ENCODE peak calls at places on chromosomes 5 and 9, in four cellular contexts. J is endothelial cell of umbilical vein, Z is GM12878, Q is K562. A is an unnamed sample.

GRCh38 chr5:14983666-14984441 is 112.3 kb upstream of the ANKH start:
- DNase-seq in Q (no peak), J (no peak), Z (no peak), A (no peak)

GRCh38 chr5:96816991-96817390 is 9.2 kb upstream of the ERAP1 start:
- DNase-seq in J (no peak), Z (no peak), Q (no peak), A (no peak)

GRCh38 chr5:115398726-115399125 is 102.3 kb upstream of the CCDC112 start:
- DNase-seq in J (no peak), Q (no peak), Z (no peak), A (peak)

GRCh38 chr9:92004045-92004392 is 54.0 kb upstream of the ROR2 start:
- DNase-seq in J (no peak), Q (no peak), Z (no peak), A (no peak)

GRCh38 chr9:131836021-131836420 is 96.1 kb upstream of the RAPGEF1 start:
- DNase-seq in Z (no peak), Q (no peak), J (no peak), A (no peak)

GRCh38 chr5:16574789-16575785 is 41.7 kb downstream of the RETREG1 start:
- DNase-seq in Q (no peak), Z (no peak), J (no peak), A (peak)

GRCh38 chr5:120582635-120583034 is 118.5 kb downstream of the PRR16 start:
- DNase-seq in J (no peak), Z (no peak), Q (no peak), A (no peak)

GRCh38 chr5:172501708-172502379 is 47.5 kb upstream of the SH3PXD2B start:
- DNase-seq in Q (no peak), Z (no peak), J (no peak), A (no peak)

GRCh38 chr9:82129708-82130107 is 141.1 kb downstream of the SPATA31D1 start:
- DNase-seq in J (no peak), Q (no peak), Z (no peak), A (no peak)

GRCh38 chr5:34686762-34687268 is 30.7 kb downstream of the RAI14 start:
- DNase-seq in J (peak), Q (peak), Z (no peak), A (peak)

GRCh38 chr9:91718071-91718470 is 232.0 kb downstream of the ROR2 start:
- DNase-seq in Q (no peak), Z (no peak), J (no peak), A (no peak)

GRCh38 chr5:119328753-119329602 is 26.8 kb upstream of the TNFAIP8 start:
- DNase-seq in Q (no peak), Z (no peak), J (no peak), A (peak)

GRCh38 chr9:12838546-12838945 is 63.7 kb downstream of the LURAP1L start:
- DNase-seq in J (no peak), Z (no peak), Q (no peak), A (peak)

GRCh38 chr9:134324359-134325095 is 1.7 kb upstream of the RXRA start:
- DNase-seq in Q (no peak), J (no peak), Z (no peak), A (peak)

GRCh38 chr5:32767948-32768427 is 56.9 kb downstream of the NPR3 start:
- DNase-seq in Q (no peak), Z (no peak), J (no peak), A (peak)

GRCh38 chr9:125446581-125447094 is 185.0 kb downstream of the GAPVD1 start:
- DNase-seq in Q (no peak), Z (peak), J (no peak), A (no peak)

GRCh38 chr9:129130791-129131190 is 19.6 kb downstream of the PTPA start:
- DNase-seq in Z (no peak), Q (no peak), J (no peak), A (no peak)

GRCh38 chr5:30401479-30402058 is 791.9 kb upstream of the CDH6 start:
- DNase-seq in J (no peak), Z (no peak), Q (no peak), A (peak)

GRCh38 chr5:146291421-146292074 is 47.1 kb upstream of the POU4F3 start:
- DNase-seq in Z (no peak), J (peak), Q (peak), A (peak)

GRCh38 chr9:94952553-94953373 is 226.3 kb downstream of the AOPEP start:
- DNase-seq in J (peak), Q (no peak), Z (peak), A (no peak)

GRCh38 chr9:88056876-88057275 is 81.4 kb downstream of the SPATA31C2 start:
- DNase-seq in J (no peak), Z (no peak), Q (no peak), A (peak)

GRCh38 chr9:31067418-31067817 is 1317.0 kb upstream of the ACO1 start:
- DNase-seq in Q (no peak), Z (no peak), J (no peak), A (no peak)

GRCh38 chr9:25121811-25122210 is 556.4 kb downstream of the TUSC1 start:
- DNase-seq in J (no peak), Z (no peak), Q (no peak), A (no peak)

GRCh38 chr5:90803376-90803775 is 244.8 kb downstream of the ADGRV1 start:
- DNase-seq in Z (no peak), Q (peak), J (no peak), A (no peak)

GRCh38 chr5:116872986-116873385 is 298.4 kb upstream of the SEMA6A start:
- DNase-seq in J (no peak), Q (no peak), Z (no peak), A (no peak)

GRCh38 chr9:21455320-21455719 is 15.1 kb downstream of the IFNA1 start:
- DNase-seq in Q (no peak), J (peak), Z (no peak), A (peak)

GRCh38 chr5:116361171-116361967 is 213.3 kb downstream of the SEMA6A start:
- DNase-seq in Z (no peak), Q (no peak), J (no peak), A (no peak)

DNA sequence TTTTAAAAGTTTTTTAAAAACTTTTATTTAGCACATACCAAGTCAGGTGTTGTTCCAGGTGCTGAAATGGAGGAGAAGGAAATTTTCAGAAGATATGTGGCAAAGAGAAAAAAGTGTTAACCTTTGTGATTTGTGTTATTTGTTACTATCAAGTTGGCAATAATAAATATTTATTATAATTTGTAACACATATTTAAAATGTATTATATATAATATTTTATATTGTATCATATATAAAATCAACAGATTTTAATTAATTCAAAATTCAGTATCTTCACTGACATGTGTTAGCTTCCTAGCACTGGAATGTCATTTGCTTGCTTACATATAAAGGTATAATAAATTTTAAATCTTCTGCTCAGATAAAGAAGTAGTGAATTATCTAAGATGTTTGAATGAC is 71.5 kb downstream of the STK32A start:
- DNase-seq in J (no peak), Q (no peak), Z (no peak), A (no peak)
- TF ChIP-seq CTCF in J (no peak), Q (no peak), Z (no peak), A (no peak)

GRCh38 chr9:116238225-116238624 is 84.6 kb downstream of the PAPPA start:
- DNase-seq in Z (no peak), Q (no peak), J (no peak), A (peak)
- TF ChIP-seq FOS in Z (no peak), Q (no peak), J (no peak), A (peak)

GRCh38 chr9:115012476-115012875 is 82.1 kb upstream of the TNFSF8 start:
- DNase-seq in J (no peak), Z (no peak), Q (no peak), A (no peak)

GRCh38 chr9:115013998-115014397 is 83.6 kb upstream of the TNFSF8 start:
- DNase-seq in Q (peak), Z (no peak), J (peak), A (peak)

GRCh38 chr9:115014438-115014837 is 84.0 kb upstream of the TNFSF8 start:
- DNase-seq in Z (no peak), J (no peak), Q (no peak), A (no peak)

GRCh38 chr9:115016369-115016768 is 86.0 kb upstream of the TNFSF8 start:
- DNase-seq in J (no peak), Q (no peak), Z (no peak), A (no peak)

GRCh38 chr9:115015018-115015635 is 84.7 kb upstream of the TNFSF8 start:
- DNase-seq in Z (no peak), Q (peak), J (peak), A (peak)
- TF ChIP-seq CTCF in Z (peak), Q (peak), J (peak), A (peak)

GRCh38 chr9:23686257-23686656 is 139.8 kb downstream of the ELAVL2 start:
- DNase-seq in Z (no peak), Q (no peak), J (no peak), A (no peak)
- TF ChIP-seq FOS in Z (no peak), Q (no peak), J (no peak), A (no peak)

DNA sequence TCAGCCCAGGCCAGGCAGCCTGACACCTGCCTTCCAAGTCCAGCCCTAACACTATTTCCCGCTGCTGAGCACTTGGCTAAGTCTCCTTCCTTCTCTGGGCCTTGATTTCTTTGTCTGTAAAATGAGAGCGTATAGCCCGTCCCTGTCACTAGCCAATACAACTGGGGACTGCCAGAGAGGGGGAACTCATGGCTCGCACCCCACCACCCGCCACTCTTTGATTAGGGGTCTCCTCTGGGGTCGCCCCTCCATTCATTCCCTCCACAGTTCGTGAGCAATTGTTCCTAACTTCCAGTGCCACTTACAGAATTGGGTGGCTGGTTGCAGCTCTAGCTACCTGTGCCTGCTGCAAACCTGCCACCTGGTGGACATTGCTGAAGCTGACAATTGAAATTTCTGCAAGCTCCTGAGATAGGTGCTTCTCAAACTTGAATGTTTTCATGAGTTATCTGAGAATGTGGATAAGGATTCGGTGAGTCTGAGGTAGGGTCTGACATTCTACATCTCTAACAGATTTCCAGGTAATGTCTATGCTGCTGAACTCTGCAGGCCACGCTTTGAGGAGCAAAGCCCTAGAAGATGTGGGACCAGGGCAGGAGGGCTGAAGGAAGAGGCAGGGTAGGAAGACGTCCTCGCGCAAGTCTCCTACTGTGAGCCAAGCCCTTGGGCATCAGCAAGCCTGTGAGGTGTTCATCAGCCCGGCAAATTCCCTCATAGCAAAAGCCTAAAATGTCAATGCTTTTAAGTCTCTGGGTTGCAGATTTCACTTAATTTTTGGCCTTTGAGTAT is 13.3 kb upstream of the RECK start:
- DNase-seq in J (peak), Q (peak), Z (peak), A (peak)
- TF ChIP-seq CTCF in J (peak), Q (peak), Z (peak), A (peak)

A was measured in IMR-90.